ENCODE peak calls at places on chromosomes 3 and 15, in four cellular contexts. One of them, this sample, is unnamed.

GRCh38 chr3:188266581-188267274 is 112.8 kb downstream of the LPP start:
- DNase-seq in EL: peak
- DNase-seq in HFF-Myc: no peak
- DNase-seq in NCI-H1930: no peak
- DNase-seq in this sample: no peak

GRCh38 chr3:123376451-123377172 is 72.3 kb downstream of the ADCY5 start:
- DNase-seq in EL: no peak
- DNase-seq in HFF-Myc: no peak
- DNase-seq in NCI-H1930: no peak
- DNase-seq in this sample: no peak

GRCh38 chr15:89770041-89770440 is 6.1 kb upstream of the MESP2 start:
- DNase-seq in EL: peak
- DNase-seq in HFF-Myc: no peak
- DNase-seq in NCI-H1930: no peak
- DNase-seq in this sample: no peak

GRCh38 chr15:36626984-36627383 is 47.6 kb downstream of the CDIN1 start:
- DNase-seq in EL: no peak
- DNase-seq in HFF-Myc: no peak
- DNase-seq in NCI-H1930: no peak
- DNase-seq in this sample: no peak

GRCh38 chr15:95557226-95558046 is 773.1 kb upstream of the NR2F2 start:
- DNase-seq in EL: peak
- DNase-seq in HFF-Myc: peak
- DNase-seq in NCI-H1930: no peak
- DNase-seq in this sample: peak

GRCh38 chr3:46913644-46914043 is 36.1 kb downstream of the PTH1R start:
- DNase-seq in EL: peak
- DNase-seq in HFF-Myc: no peak
- DNase-seq in NCI-H1930: no peak
- DNase-seq in this sample: peak

GRCh38 chr15:27844018-27844666 is 255.0 kb downstream of the OCA2 start:
- DNase-seq in EL: no peak
- DNase-seq in HFF-Myc: no peak
- DNase-seq in NCI-H1930: no peak
- DNase-seq in this sample: peak

GRCh38 chr3:119562307-119562961 is 3.0 kb upstream of the CD80 start:
- DNase-seq in EL: no peak
- DNase-seq in HFF-Myc: no peak
- DNase-seq in NCI-H1930: no peak
- DNase-seq in this sample: no peak

GRCh38 chr3:156620901-156621300 is 53.5 kb upstream of the TIPARP start:
- DNase-seq in EL: peak
- DNase-seq in HFF-Myc: no peak
- DNase-seq in NCI-H1930: no peak
- DNase-seq in this sample: peak

GRCh38 chr3:58116161-58116955 is 94.4 kb downstream of the DNASE1L3 start:
- DNase-seq in EL: no peak
- DNase-seq in HFF-Myc: no peak
- DNase-seq in NCI-H1930: no peak
- DNase-seq in this sample: no peak

GRCh38 chr3:184259396-184259877 is 1.9 kb downstream of the CAMK2N2 start:
- DNase-seq in EL: no peak
- DNase-seq in HFF-Myc: no peak
- DNase-seq in NCI-H1930: no peak
- DNase-seq in this sample: no peak

GRCh38 chr15:38002883-38003477 is 68.5 kb downstream of the TMCO5A start:
- DNase-seq in EL: peak
- DNase-seq in HFF-Myc: peak
- DNase-seq in NCI-H1930: no peak
- DNase-seq in this sample: peak

GRCh38 chr3:123869165-123869564 is 15.0 kb downstream of the MYLK start:
- DNase-seq in EL: no peak
- DNase-seq in HFF-Myc: no peak
- DNase-seq in NCI-H1930: no peak
- DNase-seq in this sample: no peak

GRCh38 chr3:12483364-12483763 is 916 bp upstream of the TSEN2 start:
- DNase-seq in EL: peak
- DNase-seq in HFF-Myc: no peak
- DNase-seq in NCI-H1930: no peak
- DNase-seq in this sample: peak

GRCh38 chr3:68129065-68129464 is 474.7 kb upstream of the SUCLG2 start:
- DNase-seq in EL: no peak
- DNase-seq in HFF-Myc: no peak
- DNase-seq in NCI-H1930: no peak
- DNase-seq in this sample: no peak

GRCh38 chr15:46576611-46577010 is 941.8 kb downstream of the SQOR start:
- DNase-seq in EL: no peak
- DNase-seq in HFF-Myc: no peak
- DNase-seq in NCI-H1930: no peak
- DNase-seq in this sample: peak

GRCh38 chr3:72447059-72447946 is 400.9 kb downstream of the SHQ1 start:
- DNase-seq in EL: peak
- DNase-seq in HFF-Myc: peak
- DNase-seq in NCI-H1930: peak
- DNase-seq in this sample: peak

GRCh38 chr3:100899440-100900091 is 93.7 kb downstream of the ABI3BP start:
- DNase-seq in EL: peak
- DNase-seq in HFF-Myc: no peak
- DNase-seq in NCI-H1930: no peak
- DNase-seq in this sample: no peak

GRCh38 chr3:66693461-66693912 is 192.7 kb upstream of the LRIG1 start:
- DNase-seq in EL: no peak
- DNase-seq in HFF-Myc: no peak
- DNase-seq in NCI-H1930: no peak
- DNase-seq in this sample: peak

GRCh38 chr15:60362318-60363023 is 35.3 kb downstream of the ANXA2 start:
- DNase-seq in EL: peak
- DNase-seq in HFF-Myc: peak
- DNase-seq in NCI-H1930: no peak
- DNase-seq in this sample: peak

GRCh38 chr3:102722317-102722716 is 287.5 kb downstream of the ZPLD1 start:
- DNase-seq in EL: no peak
- DNase-seq in HFF-Myc: no peak
- DNase-seq in NCI-H1930: peak
- DNase-seq in this sample: no peak

GRCh38 chr15:65211157-65211982 is at the start of gene CILP:
- DNase-seq in EL: no peak
- DNase-seq in HFF-Myc: peak
- DNase-seq in NCI-H1930: no peak
- DNase-seq in this sample: peak

GRCh38 chr3:108124337-108125150 is 33.7 kb upstream of the CD47 start:
- DNase-seq in EL: no peak
- DNase-seq in HFF-Myc: no peak
- DNase-seq in NCI-H1930: no peak
- DNase-seq in this sample: no peak

GRCh38 chr3:35908366-35909232 is 269.3 kb downstream of the ARPP21 start:
- DNase-seq in EL: peak
- DNase-seq in HFF-Myc: peak
- DNase-seq in NCI-H1930: peak
- DNase-seq in this sample: peak

GRCh38 chr3:8444883-8445282 is 56.7 kb upstream of the LMCD1 start:
- DNase-seq in EL: no peak
- DNase-seq in HFF-Myc: no peak
- DNase-seq in NCI-H1930: no peak
- DNase-seq in this sample: no peak

GRCh38 chr3:140242818-140243276 is 307.9 kb downstream of the CLSTN2 start:
- DNase-seq in EL: no peak
- DNase-seq in HFF-Myc: peak
- DNase-seq in NCI-H1930: no peak
- DNase-seq in this sample: peak

GRCh38 chr3:100781311-100781710 is 72.0 kb downstream of the TFG start:
- DNase-seq in EL: peak
- DNase-seq in HFF-Myc: no peak
- DNase-seq in NCI-H1930: no peak
- DNase-seq in this sample: no peak

GRCh38 chr3:57659004-57659672 is 33.7 kb downstream of the DENND6A start:
- DNase-seq in EL: no peak
- DNase-seq in HFF-Myc: no peak
- DNase-seq in NCI-H1930: no peak
- DNase-seq in this sample: peak

GRCh38 chr3:140994316-140994715 is 52.7 kb downstream of the SLC25A36 start:
- DNase-seq in EL: no peak
- DNase-seq in HFF-Myc: no peak
- DNase-seq in NCI-H1930: no peak
- DNase-seq in this sample: no peak

GRCh38 chr3:52743152-52743551 is 27.6 kb downstream of the NEK4 start:
- DNase-seq in EL: no peak
- DNase-seq in HFF-Myc: no peak
- DNase-seq in NCI-H1930: no peak
- DNase-seq in this sample: no peak

GRCh38 chr3:113736548-113737089 is 9.4 kb downstream of the NAA50 start:
- DNase-seq in EL: peak
- DNase-seq in HFF-Myc: peak
- DNase-seq in NCI-H1930: peak
- DNase-seq in this sample: peak

GRCh38 chr3:29637093-29637492 is 356.2 kb downstream of the RBMS3 start:
- DNase-seq in EL: no peak
- DNase-seq in HFF-Myc: no peak
- DNase-seq in NCI-H1930: no peak
- DNase-seq in this sample: no peak

GRCh38 chr3:52253314-52254260 is 8.0 kb downstream of the PPM1M start:
- DNase-seq in EL: no peak
- DNase-seq in HFF-Myc: no peak
- DNase-seq in NCI-H1930: no peak
- DNase-seq in this sample: peak

GRCh38 chr15:83170474-83171165 is 37.0 kb downstream of the HDGFL3 start:
- DNase-seq in EL: peak
- DNase-seq in HFF-Myc: no peak
- DNase-seq in NCI-H1930: no peak
- DNase-seq in this sample: no peak

GRCh38 chr3:147397911-147398809 is 8.2 kb downstream of the ZIC4 start:
- DNase-seq in EL: no peak
- DNase-seq in HFF-Myc: no peak
- DNase-seq in NCI-H1930: no peak
- DNase-seq in this sample: no peak

GRCh38 chr3:59115355-59116136 is 65.7 kb upstream of the CFAP20DC start:
- DNase-seq in EL: no peak
- DNase-seq in HFF-Myc: no peak
- DNase-seq in NCI-H1930: no peak
- DNase-seq in this sample: peak

GRCh38 chr3:177050466-177051237 is 146.6 kb downstream of the TBL1XR1 start:
- DNase-seq in EL: peak
- DNase-seq in HFF-Myc: no peak
- DNase-seq in NCI-H1930: peak
- DNase-seq in this sample: peak

GRCh38 chr3:144840866-144841265 is 869.2 kb downstream of the DIPK2A start:
- DNase-seq in EL: no peak
- DNase-seq in HFF-Myc: no peak
- DNase-seq in NCI-H1930: no peak
- DNase-seq in this sample: no peak

GRCh38 chr3:7709383-7710082 is 792.1 kb upstream of the LMCD1 start:
- DNase-seq in EL: no peak
- DNase-seq in HFF-Myc: no peak
- DNase-seq in NCI-H1930: no peak
- DNase-seq in this sample: no peak

GRCh38 chr3:23129817-23130216 is 73.3 kb upstream of the UBE2E2 start:
- DNase-seq in EL: peak
- DNase-seq in HFF-Myc: peak
- DNase-seq in NCI-H1930: no peak
- DNase-seq in this sample: peak